ENCODE peak calls at places on chromosomes 7 and 10, in four cellular contexts. One of them, this sample, is unnamed.

GRCh38 chr10:74910604-74911355 is 84.4 kb downstream of the KAT6B start:
- DNase-seq in brain microvascular endothelial cell: no peak
- DNase-seq in NB4: no peak
- DNase-seq in CD8-positive, alpha-beta memory T cell: no peak
- DNase-seq in this sample: no peak

GRCh38 chr7:31074403-31074802 is 22.3 kb downstream of the ADCYAP1R1 start:
- DNase-seq in NB4: no peak
- DNase-seq in CD8-positive, alpha-beta memory T cell: no peak
- DNase-seq in brain microvascular endothelial cell: no peak
- DNase-seq in this sample: no peak

GRCh38 chr7:107506683-107507339 is 37.0 kb downstream of the GPR22 start:
- DNase-seq in brain microvascular endothelial cell: no peak
- DNase-seq in CD8-positive, alpha-beta memory T cell: no peak
- DNase-seq in NB4: peak; percentile 62
- DNase-seq in this sample: peak; percentile 30

GRCh38 chr7:2624293-2624881 is 7.4 kb upstream of the TTYH3 start:
- DNase-seq in brain microvascular endothelial cell: no peak
- DNase-seq in NB4: no peak
- DNase-seq in CD8-positive, alpha-beta memory T cell: no peak
- DNase-seq in this sample: no peak

GRCh38 chr10:132383751-132384181 is 13.2 kb upstream of the PWWP2B start:
- DNase-seq in brain microvascular endothelial cell: no peak
- DNase-seq in CD8-positive, alpha-beta memory T cell: no peak
- DNase-seq in NB4: no peak
- DNase-seq in this sample: no peak

GRCh38 chr10:124000792-124001201 is 92.6 kb downstream of the CHST15 start:
- DNase-seq in brain microvascular endothelial cell: peak; percentile 18
- DNase-seq in CD8-positive, alpha-beta memory T cell: no peak
- DNase-seq in NB4: no peak
- DNase-seq in this sample: no peak

GRCh38 chr7:24123061-24123460 is 160.9 kb upstream of the NPY start:
- DNase-seq in NB4: no peak
- DNase-seq in CD8-positive, alpha-beta memory T cell: no peak
- DNase-seq in brain microvascular endothelial cell: no peak
- DNase-seq in this sample: no peak

GRCh38 chr7:71251706-71252105 is 119.8 kb downstream of the GALNT17 start:
- DNase-seq in NB4: no peak
- DNase-seq in CD8-positive, alpha-beta memory T cell: no peak
- DNase-seq in brain microvascular endothelial cell: no peak
- DNase-seq in this sample: no peak

GRCh38 chr10:75971402-75972211 is 540.2 kb downstream of the LRMDA start:
- DNase-seq in CD8-positive, alpha-beta memory T cell: no peak
- DNase-seq in NB4: peak; percentile 19
- DNase-seq in brain microvascular endothelial cell: peak; percentile 30
- DNase-seq in this sample: no peak

GRCh38 chr10:91144961-91145360 is 75.5 kb upstream of the PCGF5 start:
- DNase-seq in brain microvascular endothelial cell: no peak
- DNase-seq in NB4: no peak
- DNase-seq in CD8-positive, alpha-beta memory T cell: no peak
- DNase-seq in this sample: no peak

GRCh38 chr10:90865400-90865799 is 6.4 kb upstream of the RPP30 start:
- DNase-seq in CD8-positive, alpha-beta memory T cell: no peak
- DNase-seq in NB4: peak; percentile 30
- DNase-seq in brain microvascular endothelial cell: peak; percentile 43
- DNase-seq in this sample: no peak

GRCh38 chr7:156612930-156613329 is 27.6 kb upstream of the RNF32 start:
- DNase-seq in brain microvascular endothelial cell: no peak
- DNase-seq in CD8-positive, alpha-beta memory T cell: peak; percentile 83
- DNase-seq in NB4: peak; percentile 30
- DNase-seq in this sample: no peak

GRCh38 chr10:123715546-123715945 is 49.4 kb downstream of the GPR26 start:
- DNase-seq in brain microvascular endothelial cell: no peak
- DNase-seq in CD8-positive, alpha-beta memory T cell: no peak
- DNase-seq in NB4: no peak
- DNase-seq in this sample: no peak

GRCh38 chr7:47653550-47654351 is 71.8 kb upstream of the TNS3 start:
- DNase-seq in brain microvascular endothelial cell: peak; percentile 66
- DNase-seq in NB4: no peak
- DNase-seq in CD8-positive, alpha-beta memory T cell: no peak
- DNase-seq in this sample: peak; percentile 63

GRCh38 chr7:40700653-40701475 is 566.1 kb downstream of the SUGCT start:
- DNase-seq in CD8-positive, alpha-beta memory T cell: peak; percentile 3
- DNase-seq in NB4: peak; percentile 51
- DNase-seq in brain microvascular endothelial cell: no peak
- DNase-seq in this sample: peak; percentile 30

GRCh38 chr10:29958440-29958839 is 100.9 kb downstream of the JCAD start:
- DNase-seq in brain microvascular endothelial cell: no peak
- DNase-seq in NB4: no peak
- DNase-seq in CD8-positive, alpha-beta memory T cell: no peak
- DNase-seq in this sample: no peak

GRCh38 chr10:91759581-91759986 is 38.6 kb upstream of the TNKS2 start:
- DNase-seq in CD8-positive, alpha-beta memory T cell: no peak
- DNase-seq in brain microvascular endothelial cell: no peak
- DNase-seq in NB4: peak; percentile 15
- DNase-seq in this sample: peak; percentile 9

GRCh38 chr10:73110345-73110849 is at the start of gene NUDT13:
- DNase-seq in brain microvascular endothelial cell: peak; percentile 78
- DNase-seq in NB4: peak; percentile 94
- DNase-seq in CD8-positive, alpha-beta memory T cell: peak; percentile 56
- DNase-seq in this sample: peak; percentile 90
- H3K4me3 ChIP-seq in brain microvascular endothelial cell: peak within 1 kb of the TSS; percentile 67
- H3K4me3 ChIP-seq in NB4: peak within 1 kb of the TSS; percentile 87
- H3K4me3 ChIP-seq in CD8-positive, alpha-beta memory T cell: peak within 1 kb of the TSS; percentile 52
- H3K4me3 ChIP-seq in this sample: peak within 1 kb of the TSS; percentile 33

GRCh38 chr10:70481105-70481504 is 2.5 kb downstream of the PALD1 start:
- DNase-seq in CD8-positive, alpha-beta memory T cell: no peak
- DNase-seq in brain microvascular endothelial cell: no peak
- DNase-seq in NB4: no peak
- DNase-seq in this sample: no peak

GRCh38 chr10:70480254-70480861 is 1.8 kb downstream of the PALD1 start:
- DNase-seq in NB4: peak; percentile 81
- DNase-seq in CD8-positive, alpha-beta memory T cell: peak; percentile 38
- DNase-seq in brain microvascular endothelial cell: no peak
- DNase-seq in this sample: no peak

GRCh38 chr10:70479626-70480253 is 1.2 kb downstream of the PALD1 start:
- DNase-seq in NB4: no peak
- DNase-seq in brain microvascular endothelial cell: no peak
- DNase-seq in CD8-positive, alpha-beta memory T cell: no peak
- DNase-seq in this sample: peak; percentile 36

GRCh38 chr10:70482982-70483760 is 4.6 kb downstream of the PALD1 start:
- DNase-seq in brain microvascular endothelial cell: no peak
- DNase-seq in NB4: no peak
- DNase-seq in CD8-positive, alpha-beta memory T cell: no peak
- DNase-seq in this sample: no peak

DNA sequence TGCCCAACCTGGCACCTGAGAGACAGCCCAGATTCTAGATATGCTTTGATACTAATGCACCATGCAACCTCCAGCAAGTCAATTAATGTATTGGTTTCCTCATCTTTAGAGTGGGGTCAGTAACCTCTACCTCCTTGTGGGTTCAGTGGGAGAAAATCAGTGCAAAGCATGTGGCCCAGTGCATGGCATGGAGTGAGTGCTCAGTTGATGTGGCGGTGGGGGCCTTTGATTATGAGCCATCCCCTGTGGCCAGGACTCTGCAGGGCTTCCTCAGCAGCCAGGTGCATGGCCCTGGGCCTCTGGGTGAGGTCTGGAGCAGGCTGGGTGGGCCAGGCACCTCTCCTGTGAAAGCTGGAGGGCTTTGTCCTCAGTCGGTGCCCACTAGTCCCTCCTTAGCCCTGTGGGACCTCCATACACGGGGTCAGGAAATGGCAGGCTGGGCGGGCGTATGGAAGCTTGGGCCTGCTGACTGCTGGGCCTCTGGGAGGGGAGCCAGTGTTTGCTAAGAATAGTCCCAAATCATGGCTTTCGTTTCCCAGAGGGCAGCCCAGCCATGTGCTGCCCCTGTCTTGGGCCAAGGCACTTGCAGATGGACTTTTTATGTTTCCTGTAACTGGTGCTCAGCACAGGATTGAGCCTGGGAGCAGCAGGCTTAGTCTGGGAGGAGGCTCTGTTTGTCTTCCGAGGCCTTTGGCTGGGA is 3.4 kb downstream of the PALD1 start:
- DNase-seq in brain microvascular endothelial cell: no peak
- DNase-seq in NB4: no peak
- DNase-seq in CD8-positive, alpha-beta memory T cell: no peak
- DNase-seq in this sample: no peak
- H3K4me3 ChIP-seq in brain microvascular endothelial cell: no peak overlapping the region
- H3K4me3 ChIP-seq in NB4: no peak overlapping the region
- H3K4me3 ChIP-seq in CD8-positive, alpha-beta memory T cell: no peak overlapping the region
- H3K4me3 ChIP-seq in this sample: no peak overlapping the region

GRCh38 chr7:25495905-25496304 is 267.6 kb upstream of the NPVF start:
- DNase-seq in NB4: no peak
- DNase-seq in brain microvascular endothelial cell: no peak
- DNase-seq in CD8-positive, alpha-beta memory T cell: no peak
- DNase-seq in this sample: no peak
- H3K4me3 ChIP-seq in NB4: no peak overlapping the region
- H3K4me3 ChIP-seq in brain microvascular endothelial cell: no peak overlapping the region
- H3K4me3 ChIP-seq in CD8-positive, alpha-beta memory T cell: no peak overlapping the region
- H3K4me3 ChIP-seq in this sample: no peak overlapping the region

DNA sequence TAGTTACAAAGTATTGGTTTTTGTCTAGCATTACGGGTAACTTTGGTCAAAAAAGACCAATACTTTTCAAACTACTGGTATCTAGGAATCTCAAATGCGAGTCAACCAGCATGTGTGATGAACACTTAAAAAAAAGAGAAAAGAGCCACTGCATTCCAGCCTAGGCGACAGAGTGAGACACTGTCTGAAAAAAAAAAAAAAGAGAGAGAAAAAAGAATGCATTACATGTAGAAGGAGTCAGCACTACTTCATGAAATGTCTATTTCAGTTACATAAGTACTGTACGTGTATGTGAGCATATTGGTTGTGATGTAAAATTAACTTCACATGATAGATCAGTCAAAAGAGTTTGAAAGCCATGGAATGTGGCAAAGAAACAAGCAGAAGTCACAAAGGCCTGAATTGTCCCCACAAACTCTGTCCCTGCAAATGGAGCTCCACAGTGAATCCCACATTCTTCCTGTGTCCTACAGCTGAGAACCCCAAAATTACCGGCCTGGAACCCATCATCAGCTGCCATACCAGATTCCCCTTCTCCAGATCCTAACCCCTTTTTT is 1.6 kb downstream of the DENND11 start:
- DNase-seq in CD8-positive, alpha-beta memory T cell: no peak
- DNase-seq in brain microvascular endothelial cell: no peak
- DNase-seq in NB4: no peak
- DNase-seq in this sample: no peak
- H3K4me3 ChIP-seq in CD8-positive, alpha-beta memory T cell: peak overlapping the region; percentile 68
- H3K4me3 ChIP-seq in brain microvascular endothelial cell: no peak overlapping the region
- H3K4me3 ChIP-seq in NB4: no peak overlapping the region
- H3K4me3 ChIP-seq in this sample: no peak overlapping the region

GRCh38 chr7:137895301-137896201 is 48.8 kb upstream of the DGKI start:
- DNase-seq in brain microvascular endothelial cell: no peak
- DNase-seq in CD8-positive, alpha-beta memory T cell: no peak
- DNase-seq in NB4: no peak
- DNase-seq in this sample: peak; percentile 32
- H3K4me3 ChIP-seq in brain microvascular endothelial cell: no peak overlapping the region
- H3K4me3 ChIP-seq in CD8-positive, alpha-beta memory T cell: no peak overlapping the region
- H3K4me3 ChIP-seq in NB4: no peak overlapping the region
- H3K4me3 ChIP-seq in this sample: no peak overlapping the region

GRCh38 chr10:121311812-121312443 is 286.3 kb downstream of the FGFR2 start:
- DNase-seq in NB4: no peak
- DNase-seq in CD8-positive, alpha-beta memory T cell: no peak
- DNase-seq in brain microvascular endothelial cell: no peak
- DNase-seq in this sample: no peak

GRCh38 chr10:121310151-121310711 is 288.0 kb downstream of the FGFR2 start:
- DNase-seq in NB4: peak; percentile 7
- DNase-seq in brain microvascular endothelial cell: no peak
- DNase-seq in CD8-positive, alpha-beta memory T cell: no peak
- DNase-seq in this sample: peak; percentile 48

GRCh38 chr10:121313119-121313858 is 285.0 kb downstream of the FGFR2 start:
- DNase-seq in CD8-positive, alpha-beta memory T cell: no peak
- DNase-seq in brain microvascular endothelial cell: no peak
- DNase-seq in NB4: no peak
- DNase-seq in this sample: peak; percentile 58

GRCh38 chr10:121309164-121309563 is 289.1 kb downstream of the FGFR2 start:
- DNase-seq in NB4: no peak
- DNase-seq in brain microvascular endothelial cell: no peak
- DNase-seq in CD8-positive, alpha-beta memory T cell: no peak
- DNase-seq in this sample: no peak

DNA sequence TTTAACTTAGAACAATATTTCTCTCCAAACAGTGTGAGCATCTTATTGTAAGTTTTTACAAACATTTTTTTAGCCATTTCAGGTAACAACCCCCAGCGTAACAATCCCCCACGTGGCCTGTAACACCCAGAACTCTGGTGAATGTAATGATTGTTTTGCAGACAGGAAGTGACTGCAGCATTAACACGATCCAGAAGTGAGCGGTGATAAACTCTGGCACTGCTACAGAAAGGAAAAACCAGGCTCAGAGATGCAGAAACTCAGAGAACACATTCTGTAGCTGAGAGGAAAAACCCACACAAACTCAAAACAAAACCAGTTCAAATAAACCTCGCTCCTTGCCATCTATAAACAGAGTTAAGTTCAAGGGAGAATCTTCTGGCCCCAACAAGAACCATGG is 285.7 kb downstream of the FGFR2 start:
- DNase-seq in NB4: no peak
- DNase-seq in CD8-positive, alpha-beta memory T cell: no peak
- DNase-seq in brain microvascular endothelial cell: no peak
- DNase-seq in this sample: peak; percentile 32
- H3K4me3 ChIP-seq in NB4: no peak overlapping the region
- H3K4me3 ChIP-seq in CD8-positive, alpha-beta memory T cell: no peak overlapping the region
- H3K4me3 ChIP-seq in brain microvascular endothelial cell: no peak overlapping the region
- H3K4me3 ChIP-seq in this sample: no peak overlapping the region

GRCh38 chr10:104274762-104275721 is 6.1 kb downstream of the GSTO2 start:
- DNase-seq in NB4: peak; percentile 49
- DNase-seq in brain microvascular endothelial cell: no peak
- DNase-seq in CD8-positive, alpha-beta memory T cell: peak; percentile 38
- DNase-seq in this sample: peak; percentile 78
- H3K4me3 ChIP-seq in NB4: no peak overlapping the region
- H3K4me3 ChIP-seq in brain microvascular endothelial cell: peak overlapping the region; percentile 55
- H3K4me3 ChIP-seq in CD8-positive, alpha-beta memory T cell: no peak overlapping the region
- H3K4me3 ChIP-seq in this sample: peak overlapping the region; percentile 41